ENCODE peak calls at places on chromosomes 13 and 19, in four cellular contexts. One of them, this sample, is unnamed.

GRCh38 chr13:91946498-91947070 is 548.2 kb downstream of the GPC5 start:
- DNase-seq in CD8-positive, alpha-beta T cell: no peak
- DNase-seq in IMR-90: peak
- DNase-seq in tibial nerve: no peak
- DNase-seq in this sample: no peak

GRCh38 chr19:52992109-52993004 is 21.4 kb upstream of the ERVV-1 start:
- DNase-seq in CD8-positive, alpha-beta T cell: no peak
- DNase-seq in IMR-90: no peak
- DNase-seq in tibial nerve: no peak
- DNase-seq in this sample: no peak

GRCh38 chr19:14536926-14537692 is 7.7 kb downstream of the TECR start:
- DNase-seq in CD8-positive, alpha-beta T cell: no peak
- DNase-seq in IMR-90: no peak
- DNase-seq in tibial nerve: no peak
- DNase-seq in this sample: peak

GRCh38 chr19:16296713-16297112 is 27.9 kb upstream of the KLF2 start:
- DNase-seq in CD8-positive, alpha-beta T cell: no peak
- DNase-seq in IMR-90: no peak
- DNase-seq in tibial nerve: no peak
- DNase-seq in this sample: no peak

GRCh38 chr13:51557423-51557822 is 26.8 kb upstream of the WDFY2 start:
- DNase-seq in CD8-positive, alpha-beta T cell: no peak
- DNase-seq in IMR-90: no peak
- DNase-seq in tibial nerve: no peak
- DNase-seq in this sample: no peak

GRCh38 chr13:29125145-29125933 is 305.2 kb downstream of the MTUS2 start:
- DNase-seq in CD8-positive, alpha-beta T cell: no peak
- DNase-seq in IMR-90: no peak
- DNase-seq in tibial nerve: no peak
- DNase-seq in this sample: no peak

GRCh38 chr13:30618186-30618937 is 642 bp downstream of the USPL1 start:
- DNase-seq in CD8-positive, alpha-beta T cell: no peak
- DNase-seq in IMR-90: no peak
- DNase-seq in tibial nerve: no peak
- DNase-seq in this sample: no peak

GRCh38 chr19:58311345-58311744 is 6.2 kb downstream of the ERVK3-1 start:
- DNase-seq in CD8-positive, alpha-beta T cell: no peak
- DNase-seq in IMR-90: no peak
- DNase-seq in tibial nerve: no peak
- DNase-seq in this sample: no peak

GRCh38 chr19:32647361-32647760 is 27.6 kb downstream of the ANKRD27 start:
- DNase-seq in CD8-positive, alpha-beta T cell: no peak
- DNase-seq in IMR-90: no peak
- DNase-seq in tibial nerve: no peak
- DNase-seq in this sample: no peak

GRCh38 chr13:87903568-87903967 is 232.4 kb downstream of the SLITRK5 start:
- DNase-seq in CD8-positive, alpha-beta T cell: no peak
- DNase-seq in IMR-90: no peak
- DNase-seq in tibial nerve: no peak
- DNase-seq in this sample: no peak

GRCh38 chr19:3822683-3823344 is 36.6 kb upstream of the MATK start:
- DNase-seq in CD8-positive, alpha-beta T cell: no peak
- DNase-seq in IMR-90: no peak
- DNase-seq in tibial nerve: no peak
- DNase-seq in this sample: no peak

GRCh38 chr19:50844296-50844935 is 10.3 kb upstream of the KLK3 start:
- DNase-seq in CD8-positive, alpha-beta T cell: no peak
- DNase-seq in IMR-90: no peak
- DNase-seq in tibial nerve: no peak
- DNase-seq in this sample: no peak

GRCh38 chr13:87393358-87393757 is 277.8 kb upstream of the SLITRK5 start:
- DNase-seq in CD8-positive, alpha-beta T cell: no peak
- DNase-seq in IMR-90: no peak
- DNase-seq in tibial nerve: no peak
- DNase-seq in this sample: no peak

GRCh38 chr19:10111405-10111811 is at the start of gene P2RY11:
- DNase-seq in CD8-positive, alpha-beta T cell: no peak
- DNase-seq in IMR-90: no peak
- DNase-seq in tibial nerve: no peak
- DNase-seq in this sample: no peak

GRCh38 chr13:75417006-75417384 is 65.0 kb downstream of the TBC1D4 start:
- DNase-seq in CD8-positive, alpha-beta T cell: no peak
- DNase-seq in IMR-90: no peak
- DNase-seq in tibial nerve: no peak
- DNase-seq in this sample: no peak

GRCh38 chr13:76715621-76716020 is 170.6 kb downstream of the KCTD12 start:
- DNase-seq in CD8-positive, alpha-beta T cell: no peak
- DNase-seq in IMR-90: no peak
- DNase-seq in tibial nerve: no peak
- DNase-seq in this sample: no peak

GRCh38 chr13:111598751-111599150 is 278.3 kb downstream of the TEX29 start:
- DNase-seq in CD8-positive, alpha-beta T cell: no peak
- DNase-seq in IMR-90: no peak
- DNase-seq in tibial nerve: no peak
- DNase-seq in this sample: no peak

GRCh38 chr19:5155586-5156210 is 184.9 kb downstream of the PTPRS start:
- DNase-seq in CD8-positive, alpha-beta T cell: no peak
- DNase-seq in IMR-90: no peak
- DNase-seq in tibial nerve: no peak
- DNase-seq in this sample: no peak

GRCh38 chr19:14517446-14517839 is 754 bp downstream of the DNAJB1 start:
- DNase-seq in CD8-positive, alpha-beta T cell: no peak
- DNase-seq in IMR-90: peak
- DNase-seq in tibial nerve: no peak
- DNase-seq in this sample: no peak

GRCh38 chr19:49552749-49553148 is 24.9 kb downstream of the RCN3 start:
- DNase-seq in CD8-positive, alpha-beta T cell: no peak
- DNase-seq in IMR-90: no peak
- DNase-seq in tibial nerve: no peak
- DNase-seq in this sample: no peak

GRCh38 chr13:81779896-81780295 is 1439.0 kb upstream of the SPRY2 start:
- DNase-seq in CD8-positive, alpha-beta T cell: no peak
- DNase-seq in IMR-90: no peak
- DNase-seq in tibial nerve: no peak
- DNase-seq in this sample: no peak

GRCh38 chr19:35038623-35039512 is 2.7 kb upstream of the HPN start:
- DNase-seq in CD8-positive, alpha-beta T cell: no peak
- DNase-seq in IMR-90: no peak
- DNase-seq in tibial nerve: no peak
- DNase-seq in this sample: no peak

GRCh38 chr19:35041548-35042055 is at the start of gene HPN:
- DNase-seq in CD8-positive, alpha-beta T cell: no peak
- DNase-seq in IMR-90: no peak
- DNase-seq in tibial nerve: no peak
- DNase-seq in this sample: no peak

GRCh38 chr19:35040826-35041547 is 534 bp upstream of the HPN start:
- DNase-seq in CD8-positive, alpha-beta T cell: no peak
- DNase-seq in IMR-90: no peak
- DNase-seq in tibial nerve: peak
- DNase-seq in this sample: no peak

GRCh38 chr19:35040474-35040825 is 1.1 kb upstream of the HPN start:
- DNase-seq in CD8-positive, alpha-beta T cell: no peak
- DNase-seq in IMR-90: no peak
- DNase-seq in tibial nerve: no peak
- DNase-seq in this sample: no peak

GRCh38 chr19:35039881-35040456 is 1.6 kb upstream of the HPN start:
- DNase-seq in CD8-positive, alpha-beta T cell: no peak
- DNase-seq in IMR-90: no peak
- DNase-seq in tibial nerve: no peak
- DNase-seq in this sample: no peak
- H3K4me3 ChIP-seq in CD8-positive, alpha-beta T cell: peak
- H3K4me3 ChIP-seq in IMR-90: no peak
- H3K4me3 ChIP-seq in tibial nerve: no peak
- H3K4me3 ChIP-seq in this sample: no peak

GRCh38 chr13:106471957-106472543 is 63.4 kb downstream of the EFNB2 start:
- DNase-seq in CD8-positive, alpha-beta T cell: no peak
- DNase-seq in IMR-90: peak
- DNase-seq in tibial nerve: no peak
- DNase-seq in this sample: peak
- H3K4me3 ChIP-seq in CD8-positive, alpha-beta T cell: no peak
- H3K4me3 ChIP-seq in IMR-90: peak
- H3K4me3 ChIP-seq in tibial nerve: peak
- H3K4me3 ChIP-seq in this sample: no peak

GRCh38 chr13:48977973-48978372 is 2.3 kb downstream of the FNDC3A start:
- DNase-seq in CD8-positive, alpha-beta T cell: no peak
- DNase-seq in IMR-90: peak
- DNase-seq in tibial nerve: no peak
- DNase-seq in this sample: no peak
- H3K4me3 ChIP-seq in CD8-positive, alpha-beta T cell: no peak
- H3K4me3 ChIP-seq in IMR-90: peak
- H3K4me3 ChIP-seq in tibial nerve: no peak
- H3K4me3 ChIP-seq in this sample: no peak

GRCh38 chr19:19407640-19407933 is 2.1 kb downstream of the GATAD2A start:
- DNase-seq in CD8-positive, alpha-beta T cell: no peak
- DNase-seq in IMR-90: no peak
- DNase-seq in tibial nerve: no peak
- DNase-seq in this sample: no peak
- H3K4me3 ChIP-seq in CD8-positive, alpha-beta T cell: peak
- H3K4me3 ChIP-seq in IMR-90: peak
- H3K4me3 ChIP-seq in tibial nerve: no peak
- H3K4me3 ChIP-seq in this sample: no peak

GRCh38 chr13:95982144-95982543 is 71.1 kb downstream of the UGGT2 start:
- DNase-seq in CD8-positive, alpha-beta T cell: no peak
- DNase-seq in IMR-90: no peak
- DNase-seq in tibial nerve: no peak
- DNase-seq in this sample: no peak
- H3K4me3 ChIP-seq in CD8-positive, alpha-beta T cell: no peak
- H3K4me3 ChIP-seq in IMR-90: no peak
- H3K4me3 ChIP-seq in tibial nerve: no peak
- H3K4me3 ChIP-seq in this sample: no peak

This sample was measured in iPS DF 6.9.